ENCODE peak calls at places on chromosomes 13 and 19, in ten cellular contexts. S is COR-L47, A is SK-N-DZ, N is EL, F is astrocyte of the cerebellum, T is kidney tubule cell, V is WTC11, J is ACHN, C is stomach, U is H54. I is an unnamed sample.
A peak's percentile ranks its signal among the peaks of the same experiment; 100 is the strongest.

GRCh38 chr19:38735257-38735686 is 9.0 kb downstream of the CAPN12 start:
- DNase-seq in N (no peak), U (no peak), T (peak; percentile 42), C (peak; percentile 52), J (no peak), V (peak; percentile 70), A (no peak), S (no peak), F (no peak), I (no peak)

GRCh38 chr13:42478531-42479156 is 95.3 kb upstream of the TNFSF11 start:
- DNase-seq in F (peak; percentile 29), A (no peak), T (peak; percentile 23), U (no peak), S (no peak), N (no peak), C (no peak), J (peak; percentile 12), V (no peak), I (no peak)

GRCh38 chr19:925912-926594 is at the start of gene ARID3A:
- DNase-seq in C (peak; percentile 56), V (no peak), N (no peak), T (no peak), U (peak; percentile 83), J (no peak), F (no peak), S (peak; percentile 53), A (no peak), I (no peak)

GRCh38 chr13:40079721-40080120 is 424.3 kb downstream of the COG6 start:
- DNase-seq in V (no peak), A (no peak), T (no peak), C (no peak), J (no peak), N (no peak), U (no peak), F (no peak), S (no peak), I (no peak)

GRCh38 chr13:100561599-100562204 is 26.9 kb downstream of the GGACT start:
- DNase-seq in A (no peak), N (no peak), F (no peak), S (no peak), J (no peak), C (no peak), V (no peak), U (no peak), T (peak; percentile 49), I (no peak)

GRCh38 chr13:23547000-23547590 is 23.1 kb upstream of the TNFRSF19 start:
- DNase-seq in F (no peak), A (no peak), N (peak; percentile 32), C (no peak), V (peak; percentile 60), J (peak; percentile 20), T (peak; percentile 14), S (no peak), U (no peak), I (peak; percentile 40)

GRCh38 chr19:43675269-43675879 is 5.4 kb upstream of the PLAUR start:
- DNase-seq in C (peak; percentile 84), V (no peak), A (no peak), J (peak; percentile 45), U (peak; percentile 72), S (no peak), T (peak; percentile 99), N (peak; percentile 60), F (no peak), I (peak; percentile 30)

GRCh38 chr13:93218583-93218982 is 8.0 kb upstream of the GPC6 start:
- DNase-seq in U (no peak), F (no peak), S (no peak), V (no peak), J (no peak), A (no peak), C (no peak), N (no peak), T (no peak), I (no peak)

GRCh38 chr19:5953680-5954213 is 24.2 kb downstream of the RANBP3 start:
- DNase-seq in C (no peak), U (no peak), J (no peak), N (no peak), T (no peak), A (no peak), S (no peak), F (no peak), V (no peak), I (peak; percentile 79)

GRCh38 chr19:41597600-41598041 is 21.7 kb downstream of the CEACAM21 start:
- DNase-seq in A (peak; percentile 52), S (peak; percentile 45), N (peak; percentile 55), U (peak; percentile 80), J (peak; percentile 62), F (peak; percentile 34), V (peak; percentile 80), T (peak; percentile 68), C (peak; percentile 72), I (peak; percentile 63)

GRCh38 chr19:46714523-46715106 is 2.3 kb downstream of the PRKD2 start:
- DNase-seq in C (no peak), S (no peak), F (no peak), A (no peak), V (no peak), T (no peak), J (no peak), U (no peak), N (peak; percentile 40), I (no peak)

GRCh38 chr13:51269039-51269438 is 46.8 kb downstream of the FAM124A start:
- DNase-seq in U (no peak), T (peak; percentile 64), J (no peak), F (no peak), N (peak; percentile 81), C (no peak), S (no peak), V (no peak), A (no peak), I (peak; percentile 28)

GRCh38 chr13:65036999-65037398 is 2193.1 kb downstream of the PCDH9 start:
- DNase-seq in A (no peak), J (no peak), T (no peak), F (no peak), N (peak; percentile 14), S (no peak), U (no peak), C (no peak), V (no peak), I (no peak)

GRCh38 chr13:59787679-59788078 is 376.0 kb downstream of the DIAPH3 start:
- DNase-seq in T (no peak), U (no peak), J (no peak), N (no peak), S (no peak), C (no peak), A (no peak), V (no peak), F (no peak), I (no peak)

GRCh38 chr19:17376935-17377600 is at the start of gene PLVAP:
- DNase-seq in J (no peak), N (no peak), U (no peak), V (no peak), T (no peak), A (no peak), S (no peak), C (no peak), F (no peak), I (no peak)

GRCh38 chr19:56350416-56351045 is 35.9 kb upstream of the ZSCAN5A start:
- DNase-seq in C (peak; percentile 39), N (peak; percentile 43), T (peak; percentile 46), V (peak; percentile 55), A (peak; percentile 22), F (peak; percentile 11), S (peak; percentile 43), U (peak; percentile 16), J (peak; percentile 53), I (peak; percentile 49)

GRCh38 chr19:49058592-49058991 is 1.0 kb upstream of the CGB7 start:
- DNase-seq in V (peak; percentile 52), J (no peak), U (no peak), F (peak; percentile 18), A (no peak), C (no peak), T (peak; percentile 21), N (peak; percentile 43), S (peak; percentile 6), I (peak; percentile 53)

GRCh38 chr13:49926019-49926418 is 10.1 kb downstream of the SPRYD7 start:
- DNase-seq in U (no peak), F (no peak), S (no peak), N (no peak), J (no peak), C (no peak), A (no peak), V (no peak), T (no peak), I (no peak)

GRCh38 chr19:50921391-50922315 is 10.5 kb upstream of the KLK4 start:
- DNase-seq in J (no peak), N (peak; percentile 12), U (no peak), T (peak; percentile 51), C (no peak), S (peak; percentile 51), V (no peak), A (peak; percentile 39), F (no peak), I (peak; percentile 36)

GRCh38 chr13:32731576-32731975 is 145.3 kb downstream of the PDS5B start:
- DNase-seq in F (no peak), N (peak; percentile 5), C (no peak), T (no peak), S (no peak), A (no peak), J (peak; percentile 14), V (no peak), U (no peak), I (peak; percentile 35)

GRCh38 chr13:95920485-95920884 is 132.7 kb downstream of the UGGT2 start:
- DNase-seq in C (no peak), J (no peak), U (no peak), N (peak; percentile 35), A (no peak), T (no peak), V (no peak), S (no peak), F (peak; percentile 65), I (no peak)

GRCh38 chr19:13987101-13987890 is 18.8 kb downstream of the RFX1 start:
- DNase-seq in J (no peak), C (peak; percentile 45), U (no peak), V (no peak), F (no peak), T (peak; percentile 31), A (no peak), S (no peak), N (no peak), I (no peak)

GRCh38 chr13:85825454-85825853 is 26.2 kb upstream of the SLITRK6 start:
- DNase-seq in S (no peak), J (no peak), N (no peak), A (no peak), C (no peak), U (no peak), F (no peak), T (no peak), V (no peak), I (no peak)

GRCh38 chr13:94280357-94280756 is 199.1 kb downstream of the DCT start:
- DNase-seq in J (no peak), U (peak; percentile 10), T (peak; percentile 59), S (no peak), N (peak; percentile 18), F (no peak), V (no peak), A (no peak), C (no peak), I (no peak)

GRCh38 chr19:45020071-45020470 is 18.8 kb upstream of the CLASRP start:
- DNase-seq in N (no peak), J (no peak), T (no peak), C (no peak), F (no peak), A (no peak), U (no peak), V (no peak), S (no peak), I (no peak)

GRCh38 chr13:99419591-99420243 is 81.6 kb upstream of the TM9SF2 start:
- DNase-seq in N (no peak), A (no peak), T (no peak), S (no peak), U (no peak), F (no peak), V (no peak), J (no peak), C (peak; percentile 20), I (no peak)

GRCh38 chr13:48944221-48944620 is 31.5 kb upstream of the FNDC3A start:
- DNase-seq in T (no peak), S (no peak), V (no peak), N (no peak), J (no peak), F (no peak), A (no peak), C (no peak), U (no peak), I (no peak)

GRCh38 chr13:52096062-52096461 is 32.8 kb downstream of the NEK5 start:
- DNase-seq in S (no peak), V (no peak), T (no peak), U (no peak), F (no peak), J (no peak), A (no peak), C (no peak), N (no peak), I (no peak)